ENCODE peak calls at places on chromosomes 4 and X, in eight cellular contexts. E is body of pancreas, U is testis, B is ovary, C is transverse colon, Y is H54, F is thyroid gland, K is vagina. J is an unnamed sample.

GRCh38 chrX:34053931-34054330 is 78.2 kb downstream of the FAM47A start:
- DNase-seq in E (no peak), U (no peak), B (no peak), C (no peak), Y (no peak), F (no peak), K (no peak), J (no peak)

GRCh38 chr4:7161721-7162214 is 30.6 kb upstream of the SORCS2 start:
- DNase-seq in E (peak; percentile 76), U (peak; percentile 78), B (peak; percentile 81), C (no peak), Y (no peak), F (peak; percentile 79), K (peak; percentile 77), J (peak; percentile 22)

GRCh38 chr4:84394386-84394785 is 104.7 kb downstream of the NKX6-1 start:
- DNase-seq in E (no peak), U (no peak), B (no peak), C (no peak), Y (no peak), F (no peak), K (no peak), J (no peak)

GRCh38 chr4:107275192-107275591 is 239.1 kb upstream of the DKK2 start:
- DNase-seq in E (no peak), U (no peak), B (no peak), C (no peak), Y (no peak), F (no peak), K (no peak), J (no peak)

GRCh38 chr4:118047043-118047442 is 12.8 kb downstream of the NDST3 start:
- DNase-seq in E (no peak), U (no peak), B (no peak), C (no peak), Y (no peak), F (no peak), K (no peak), J (no peak)

GRCh38 chr4:159401791-159402380 is 299.0 kb downstream of the RAPGEF2 start:
- DNase-seq in E (no peak), U (no peak), B (no peak), C (no peak), Y (peak; percentile 12), F (no peak), K (no peak), J (no peak)

GRCh38 chrX:69565247-69565815 is 50.6 kb upstream of the EDA start:
- DNase-seq in E (no peak), U (no peak), B (no peak), C (no peak), Y (no peak), F (no peak), K (no peak), J (no peak)

GRCh38 chr4:56134272-56134671 is 185.5 kb downstream of the CEP135 start:
- DNase-seq in E (no peak), U (no peak), B (no peak), C (peak; percentile 11), Y (no peak), F (no peak), K (no peak), J (no peak)

GRCh38 chrX:111671668-111672067 is 9.3 kb upstream of the ALG13 start:
- DNase-seq in E (no peak), U (no peak), B (no peak), C (no peak), Y (no peak), F (no peak), K (no peak), J (no peak)

GRCh38 chr4:123361195-123361861 is 35.3 kb upstream of the SPRY1 start:
- DNase-seq in E (no peak), U (no peak), B (no peak), C (peak; percentile 16), Y (no peak), F (peak; percentile 36), K (no peak), J (no peak)

GRCh38 chrX:11908371-11908770 is 150.3 kb downstream of the MSL3 start:
- DNase-seq in E (no peak), U (no peak), B (no peak), C (no peak), Y (no peak), F (no peak), K (no peak), J (no peak)

GRCh38 chrX:17007134-17007768 is 60.8 kb downstream of the REPS2 start:
- DNase-seq in E (no peak), U (no peak), B (no peak), C (no peak), Y (no peak), F (peak; percentile 16), K (no peak), J (no peak)

GRCh38 chr4:80611366-80611765 is 275.8 kb downstream of the CFAP299 start:
- DNase-seq in E (no peak), U (no peak), B (no peak), C (no peak), Y (no peak), F (no peak), K (no peak), J (no peak)

GRCh38 chrX:54427837-54428424 is 12.3 kb upstream of the TSR2 start:
- DNase-seq in E (no peak), U (no peak), B (no peak), C (no peak), Y (no peak), F (no peak), K (no peak), J (no peak)

GRCh38 chrX:83508006-83508405 is at the start of gene POU3F4:
- DNase-seq in E (peak; percentile 29), U (peak; percentile 30), B (peak; percentile 38), C (no peak), Y (no peak), F (peak; percentile 21), K (no peak), J (no peak)

GRCh38 chr4:88318751-88319350 is 34.5 kb upstream of the PPM1K start:
- DNase-seq in E (no peak), U (no peak), B (no peak), C (no peak), Y (no peak), F (no peak), K (no peak), J (no peak)

GRCh38 chr4:88320174-88320779 is 35.9 kb upstream of the PPM1K start:
- DNase-seq in E (no peak), U (no peak), B (no peak), C (no peak), Y (no peak), F (no peak), K (no peak), J (no peak)

GRCh38 chr4:88315460-88316017 is 31.2 kb upstream of the PPM1K start:
- DNase-seq in E (no peak), U (no peak), B (no peak), C (no peak), Y (no peak), F (no peak), K (no peak), J (no peak)

GRCh38 chr4:88320780-88321373 is 36.5 kb upstream of the PPM1K start:
- DNase-seq in E (no peak), U (peak; percentile 15), B (no peak), C (peak; percentile 38), Y (no peak), F (no peak), K (no peak), J (peak; percentile 40)
- TF ChIP-seq POLR2A in E (no peak), U (no peak), B (no peak), C (no peak), Y (no peak), F (no peak), K (no peak), J (no peak)

GRCh38 chr4:43763029-43763610 is 685.5 kb downstream of the KCTD8 start:
- DNase-seq in E (no peak), U (no peak), B (no peak), C (no peak), Y (no peak), F (peak; percentile 76), K (no peak), J (no peak)
- TF ChIP-seq POLR2A in E (no peak), U (no peak), B (no peak), C (no peak), Y (no peak), F (no peak), K (no peak), J (no peak)

GRCh38 chr4:150217804-150218203 is 139.6 kb downstream of the DCLK2 start:
- DNase-seq in E (no peak), U (no peak), B (no peak), C (no peak), Y (no peak), F (peak; percentile 70), K (no peak), J (no peak)

GRCh38 chr4:150217192-150217591 is 138.9 kb downstream of the DCLK2 start:
- DNase-seq in E (no peak), U (no peak), B (no peak), C (no peak), Y (no peak), F (no peak), K (no peak), J (no peak)

GRCh38 chr4:150216725-150217124 is 138.5 kb downstream of the DCLK2 start:
- DNase-seq in E (no peak), U (no peak), B (no peak), C (no peak), Y (no peak), F (no peak), K (no peak), J (no peak)

GRCh38 chr4:150218447-150218846 is 140.2 kb downstream of the DCLK2 start:
- DNase-seq in E (no peak), U (no peak), B (no peak), C (no peak), Y (no peak), F (no peak), K (no peak), J (no peak)

DNA sequence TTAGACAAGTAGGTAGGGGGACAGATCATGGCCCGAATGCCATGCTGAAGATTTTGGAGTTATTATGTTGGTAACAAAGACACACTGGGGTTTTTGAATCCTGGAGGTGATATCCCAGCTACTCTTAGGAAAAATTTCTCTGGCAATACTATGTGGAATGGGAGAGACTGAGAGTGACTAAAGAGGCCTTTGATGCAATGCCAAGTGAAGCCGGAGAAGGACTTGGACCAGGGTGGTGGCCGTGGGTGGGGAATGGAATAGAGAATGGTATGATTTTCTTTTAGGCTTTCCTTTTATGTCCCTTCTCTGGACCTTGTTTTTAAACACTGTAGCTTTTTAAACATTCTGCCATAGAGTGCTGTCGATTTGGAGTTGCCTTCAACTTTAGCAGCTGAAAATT is 141.6 kb downstream of the DCLK2 start:
- DNase-seq in E (no peak), U (no peak), B (no peak), C (no peak), Y (no peak), F (no peak), K (no peak), J (no peak)
- TF ChIP-seq POLR2A in E (no peak), U (no peak), B (no peak), C (no peak), Y (no peak), F (no peak), K (no peak), J (no peak)

DNA sequence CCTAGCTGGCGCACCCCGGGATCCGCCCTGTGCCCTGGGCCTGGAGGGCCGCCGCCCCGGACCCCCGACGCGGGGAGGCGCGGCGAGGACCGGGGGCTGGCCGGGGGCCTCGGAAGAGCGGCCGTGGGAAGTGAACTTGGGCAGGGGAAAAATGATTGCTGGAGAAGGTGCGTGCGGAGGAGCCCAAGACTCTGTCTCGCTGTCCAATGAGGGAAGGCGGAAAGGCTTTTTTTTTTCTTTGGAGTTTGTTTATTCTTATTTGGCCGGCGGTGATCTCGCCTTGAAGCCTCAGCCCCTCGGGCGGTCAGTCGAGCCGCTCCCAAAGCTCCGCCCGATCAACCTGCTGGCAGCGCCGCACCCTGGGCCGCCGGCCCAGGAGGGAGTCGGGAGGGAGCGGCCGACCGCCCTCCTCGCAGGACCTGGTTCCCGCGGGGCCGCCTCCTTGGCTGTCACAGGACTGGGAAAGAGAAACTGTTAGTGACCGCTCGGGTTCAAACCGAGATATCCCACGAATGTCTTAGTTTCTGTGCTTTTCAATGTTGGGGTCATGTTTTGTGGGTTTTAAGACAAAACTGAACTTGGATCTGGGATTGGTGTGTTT is 2.5 kb downstream of the CPEB2 start:
- DNase-seq in E (peak; percentile 88), U (peak; percentile 80), B (peak; percentile 85), C (peak; percentile 91), Y (no peak), F (peak; percentile 90), K (no peak), J (peak; percentile 90)
- TF ChIP-seq POLR2A in E (peak; percentile 80), U (no peak), B (peak; percentile 22), C (peak; percentile 87), Y (no peak), F (peak; percentile 84), K (peak; percentile 45), J (no peak)

J was measured in upper lobe of left lung.